ENCODE peak calls at places on chromosomes 12 and 14, in ten cellular contexts. One of them, this sample, is unnamed.

GRCh38 chr12:68224613-68225285 is 861 bp downstream of the IL26 start:
- DNase-seq in endothelial cell: no peak
- DNase-seq in cardiac fibroblast: peak
- DNase-seq in suprapubic skin: no peak
- DNase-seq in heart right ventricle: no peak
- DNase-seq in lower leg skin: no peak
- DNase-seq in osteoblast: no peak
- DNase-seq in neural progenitor cell: no peak
- DNase-seq in astrocyte of the cerebellum: peak
- DNase-seq in Peyer's patch: no peak
- DNase-seq in this sample: no peak

GRCh38 chr14:99118946-99119345 is 153.1 kb downstream of the BCL11B start:
- DNase-seq in endothelial cell: no peak
- DNase-seq in cardiac fibroblast: no peak
- DNase-seq in suprapubic skin: no peak
- DNase-seq in heart right ventricle: no peak
- DNase-seq in lower leg skin: no peak
- DNase-seq in osteoblast: no peak
- DNase-seq in neural progenitor cell: no peak
- DNase-seq in astrocyte of the cerebellum: no peak
- DNase-seq in Peyer's patch: no peak
- DNase-seq in this sample: no peak

GRCh38 chr14:37668646-37669045 is 73.2 kb downstream of the TTC6 start:
- DNase-seq in endothelial cell: no peak
- DNase-seq in cardiac fibroblast: peak
- DNase-seq in suprapubic skin: no peak
- DNase-seq in heart right ventricle: no peak
- DNase-seq in lower leg skin: no peak
- DNase-seq in osteoblast: no peak
- DNase-seq in neural progenitor cell: no peak
- DNase-seq in astrocyte of the cerebellum: no peak
- DNase-seq in Peyer's patch: no peak
- DNase-seq in this sample: no peak

GRCh38 chr12:85559127-85559526 is 277.1 kb downstream of the RASSF9 start:
- DNase-seq in endothelial cell: no peak
- DNase-seq in cardiac fibroblast: no peak
- DNase-seq in suprapubic skin: no peak
- DNase-seq in heart right ventricle: no peak
- DNase-seq in lower leg skin: no peak
- DNase-seq in osteoblast: no peak
- DNase-seq in neural progenitor cell: no peak
- DNase-seq in astrocyte of the cerebellum: no peak
- DNase-seq in Peyer's patch: no peak
- DNase-seq in this sample: no peak

GRCh38 chr14:79584679-79585078 is 626.6 kb downstream of the DIO2 start:
- DNase-seq in endothelial cell: no peak
- DNase-seq in cardiac fibroblast: peak
- DNase-seq in suprapubic skin: no peak
- DNase-seq in heart right ventricle: no peak
- DNase-seq in lower leg skin: no peak
- DNase-seq in osteoblast: no peak
- DNase-seq in neural progenitor cell: no peak
- DNase-seq in astrocyte of the cerebellum: peak
- DNase-seq in Peyer's patch: no peak
- DNase-seq in this sample: no peak

GRCh38 chr12:2110841-2111566 is 58.2 kb downstream of the CACNA1C start:
- DNase-seq in endothelial cell: no peak
- DNase-seq in cardiac fibroblast: no peak
- DNase-seq in suprapubic skin: no peak
- DNase-seq in heart right ventricle: peak
- DNase-seq in lower leg skin: no peak
- DNase-seq in osteoblast: no peak
- DNase-seq in neural progenitor cell: no peak
- DNase-seq in astrocyte of the cerebellum: no peak
- DNase-seq in Peyer's patch: peak
- DNase-seq in this sample: no peak

GRCh38 chr14:37114039-37114438 is 58.4 kb downstream of the SLC25A21 start:
- DNase-seq in endothelial cell: no peak
- DNase-seq in cardiac fibroblast: peak
- DNase-seq in suprapubic skin: no peak
- DNase-seq in heart right ventricle: no peak
- DNase-seq in lower leg skin: no peak
- DNase-seq in osteoblast: no peak
- DNase-seq in neural progenitor cell: no peak
- DNase-seq in astrocyte of the cerebellum: no peak
- DNase-seq in Peyer's patch: no peak
- DNase-seq in this sample: no peak

GRCh38 chr12:54431911-54432814 is 13.1 kb upstream of the ITGA5 start:
- DNase-seq in endothelial cell: peak
- DNase-seq in cardiac fibroblast: peak
- DNase-seq in suprapubic skin: peak
- DNase-seq in heart right ventricle: peak
- DNase-seq in lower leg skin: peak
- DNase-seq in osteoblast: peak
- DNase-seq in neural progenitor cell: peak
- DNase-seq in astrocyte of the cerebellum: no peak
- DNase-seq in Peyer's patch: no peak
- DNase-seq in this sample: no peak

GRCh38 chr12:3491938-3492867 is 1.2 kb downstream of the PRMT8 start:
- DNase-seq in endothelial cell: peak
- DNase-seq in cardiac fibroblast: peak
- DNase-seq in suprapubic skin: no peak
- DNase-seq in heart right ventricle: peak
- DNase-seq in lower leg skin: no peak
- DNase-seq in osteoblast: peak
- DNase-seq in neural progenitor cell: peak
- DNase-seq in astrocyte of the cerebellum: peak
- DNase-seq in Peyer's patch: no peak
- DNase-seq in this sample: peak

GRCh38 chr14:35336171-35337073 is 44.2 kb downstream of the PSMA6 start:
- DNase-seq in endothelial cell: peak
- DNase-seq in cardiac fibroblast: peak
- DNase-seq in suprapubic skin: peak
- DNase-seq in heart right ventricle: peak
- DNase-seq in lower leg skin: peak
- DNase-seq in osteoblast: peak
- DNase-seq in neural progenitor cell: peak
- DNase-seq in astrocyte of the cerebellum: no peak
- DNase-seq in Peyer's patch: peak
- DNase-seq in this sample: peak

GRCh38 chr14:52950898-52951729 is at the start of gene FERMT2:
- DNase-seq in endothelial cell: peak
- DNase-seq in cardiac fibroblast: peak
- DNase-seq in suprapubic skin: peak
- DNase-seq in heart right ventricle: peak
- DNase-seq in lower leg skin: peak
- DNase-seq in osteoblast: peak
- DNase-seq in neural progenitor cell: peak
- DNase-seq in astrocyte of the cerebellum: peak
- DNase-seq in Peyer's patch: peak
- DNase-seq in this sample: peak

GRCh38 chr12:94994312-94994711 is 9.2 kb downstream of the NDUFA12 start:
- DNase-seq in endothelial cell: no peak
- DNase-seq in cardiac fibroblast: peak
- DNase-seq in suprapubic skin: no peak
- DNase-seq in heart right ventricle: no peak
- DNase-seq in lower leg skin: no peak
- DNase-seq in osteoblast: peak
- DNase-seq in neural progenitor cell: no peak
- DNase-seq in astrocyte of the cerebellum: peak
- DNase-seq in Peyer's patch: no peak
- DNase-seq in this sample: no peak

GRCh38 chr12:130044991-130045621 is 117.2 kb upstream of the FZD10 start:
- DNase-seq in endothelial cell: no peak
- DNase-seq in cardiac fibroblast: no peak
- DNase-seq in suprapubic skin: no peak
- DNase-seq in heart right ventricle: no peak
- DNase-seq in lower leg skin: no peak
- DNase-seq in osteoblast: peak
- DNase-seq in neural progenitor cell: peak
- DNase-seq in astrocyte of the cerebellum: no peak
- DNase-seq in Peyer's patch: no peak
- DNase-seq in this sample: peak

GRCh38 chr12:69057742-69058141 is 124.8 kb upstream of the CPM start:
- DNase-seq in endothelial cell: no peak
- DNase-seq in cardiac fibroblast: no peak
- DNase-seq in suprapubic skin: no peak
- DNase-seq in heart right ventricle: no peak
- DNase-seq in lower leg skin: no peak
- DNase-seq in osteoblast: no peak
- DNase-seq in neural progenitor cell: no peak
- DNase-seq in astrocyte of the cerebellum: no peak
- DNase-seq in Peyer's patch: no peak
- DNase-seq in this sample: no peak

GRCh38 chr14:54699087-54699530 is 132.2 kb downstream of the SAMD4A start:
- DNase-seq in endothelial cell: no peak
- DNase-seq in cardiac fibroblast: no peak
- DNase-seq in suprapubic skin: no peak
- DNase-seq in heart right ventricle: peak
- DNase-seq in lower leg skin: no peak
- DNase-seq in osteoblast: peak
- DNase-seq in neural progenitor cell: no peak
- DNase-seq in astrocyte of the cerebellum: no peak
- DNase-seq in Peyer's patch: no peak
- DNase-seq in this sample: no peak

GRCh38 chr12:103731539-103731938 is 109.5 kb downstream of the NT5DC3 start:
- DNase-seq in endothelial cell: no peak
- DNase-seq in cardiac fibroblast: no peak
- DNase-seq in suprapubic skin: no peak
- DNase-seq in heart right ventricle: no peak
- DNase-seq in lower leg skin: no peak
- DNase-seq in osteoblast: no peak
- DNase-seq in neural progenitor cell: no peak
- DNase-seq in astrocyte of the cerebellum: no peak
- DNase-seq in Peyer's patch: no peak
- DNase-seq in this sample: no peak

GRCh38 chr14:69260979-69261605 is 1.1 kb downstream of the GALNT16 start:
- DNase-seq in endothelial cell: peak
- DNase-seq in cardiac fibroblast: no peak
- DNase-seq in suprapubic skin: peak
- DNase-seq in heart right ventricle: no peak
- DNase-seq in lower leg skin: no peak
- DNase-seq in osteoblast: peak
- DNase-seq in neural progenitor cell: peak
- DNase-seq in astrocyte of the cerebellum: no peak
- DNase-seq in Peyer's patch: peak
- DNase-seq in this sample: peak

DNA sequence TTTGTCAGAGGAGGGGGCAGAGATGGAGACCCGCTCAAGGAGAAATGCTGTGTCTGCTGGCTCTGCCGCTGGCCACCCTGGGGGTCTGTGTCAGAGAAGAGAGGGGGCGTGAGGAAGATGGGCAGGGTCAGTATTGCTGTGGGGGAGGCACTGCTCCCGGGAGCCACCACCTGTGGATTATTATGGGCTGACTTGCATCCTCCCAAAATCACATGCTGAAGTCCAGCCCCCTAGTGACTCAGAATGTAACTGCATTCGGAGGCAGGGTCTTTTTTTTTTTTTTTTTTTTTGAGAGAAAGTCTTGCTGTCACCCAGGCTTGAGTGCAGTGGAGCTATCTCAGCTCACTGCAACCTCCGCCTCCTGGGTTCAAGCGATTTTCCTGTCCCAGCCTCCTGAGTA is 12.3 kb downstream of the ABCD4 start:
- DNase-seq in endothelial cell: no peak
- DNase-seq in cardiac fibroblast: peak
- DNase-seq in suprapubic skin: no peak
- DNase-seq in heart right ventricle: no peak
- DNase-seq in lower leg skin: no peak
- DNase-seq in osteoblast: peak
- DNase-seq in neural progenitor cell: peak
- DNase-seq in astrocyte of the cerebellum: no peak
- DNase-seq in Peyer's patch: no peak
- DNase-seq in this sample: no peak
- TF ChIP-seq CTCF in endothelial cell: peak
- TF ChIP-seq CTCF in cardiac fibroblast: peak
- TF ChIP-seq CTCF in suprapubic skin: no peak
- TF ChIP-seq CTCF in heart right ventricle: peak
- TF ChIP-seq CTCF in lower leg skin: no peak
- TF ChIP-seq CTCF in osteoblast: peak
- TF ChIP-seq CTCF in neural progenitor cell: peak
- TF ChIP-seq CTCF in astrocyte of the cerebellum: peak
- TF ChIP-seq CTCF in Peyer's patch: no peak
- TF ChIP-seq CTCF in this sample: peak

GRCh38 chr12:15899282-15899870 is 11.8 kb upstream of the DERA start:
- DNase-seq in endothelial cell: no peak
- DNase-seq in cardiac fibroblast: peak
- DNase-seq in suprapubic skin: no peak
- DNase-seq in heart right ventricle: no peak
- DNase-seq in lower leg skin: no peak
- DNase-seq in osteoblast: no peak
- DNase-seq in neural progenitor cell: peak
- DNase-seq in astrocyte of the cerebellum: no peak
- DNase-seq in Peyer's patch: no peak
- DNase-seq in this sample: no peak
- TF ChIP-seq CTCF in endothelial cell: peak
- TF ChIP-seq CTCF in cardiac fibroblast: peak
- TF ChIP-seq CTCF in suprapubic skin: no peak
- TF ChIP-seq CTCF in heart right ventricle: peak
- TF ChIP-seq CTCF in lower leg skin: no peak
- TF ChIP-seq CTCF in osteoblast: peak
- TF ChIP-seq CTCF in neural progenitor cell: peak
- TF ChIP-seq CTCF in astrocyte of the cerebellum: peak
- TF ChIP-seq CTCF in Peyer's patch: peak
- TF ChIP-seq CTCF in this sample: peak

GRCh38 chr14:105485720-105486332 is 860 bp upstream of the CRIP1 start:
- DNase-seq in endothelial cell: peak
- DNase-seq in cardiac fibroblast: no peak
- DNase-seq in suprapubic skin: no peak
- DNase-seq in heart right ventricle: peak
- DNase-seq in lower leg skin: peak
- DNase-seq in osteoblast: no peak
- DNase-seq in neural progenitor cell: peak
- DNase-seq in astrocyte of the cerebellum: no peak
- DNase-seq in Peyer's patch: peak
- DNase-seq in this sample: peak
- TF ChIP-seq CTCF in endothelial cell: no peak
- TF ChIP-seq CTCF in cardiac fibroblast: no peak
- TF ChIP-seq CTCF in suprapubic skin: no peak
- TF ChIP-seq CTCF in heart right ventricle: peak
- TF ChIP-seq CTCF in lower leg skin: no peak
- TF ChIP-seq CTCF in osteoblast: no peak
- TF ChIP-seq CTCF in neural progenitor cell: peak
- TF ChIP-seq CTCF in astrocyte of the cerebellum: peak
- TF ChIP-seq CTCF in Peyer's patch: peak
- TF ChIP-seq CTCF in this sample: peak

DNA sequence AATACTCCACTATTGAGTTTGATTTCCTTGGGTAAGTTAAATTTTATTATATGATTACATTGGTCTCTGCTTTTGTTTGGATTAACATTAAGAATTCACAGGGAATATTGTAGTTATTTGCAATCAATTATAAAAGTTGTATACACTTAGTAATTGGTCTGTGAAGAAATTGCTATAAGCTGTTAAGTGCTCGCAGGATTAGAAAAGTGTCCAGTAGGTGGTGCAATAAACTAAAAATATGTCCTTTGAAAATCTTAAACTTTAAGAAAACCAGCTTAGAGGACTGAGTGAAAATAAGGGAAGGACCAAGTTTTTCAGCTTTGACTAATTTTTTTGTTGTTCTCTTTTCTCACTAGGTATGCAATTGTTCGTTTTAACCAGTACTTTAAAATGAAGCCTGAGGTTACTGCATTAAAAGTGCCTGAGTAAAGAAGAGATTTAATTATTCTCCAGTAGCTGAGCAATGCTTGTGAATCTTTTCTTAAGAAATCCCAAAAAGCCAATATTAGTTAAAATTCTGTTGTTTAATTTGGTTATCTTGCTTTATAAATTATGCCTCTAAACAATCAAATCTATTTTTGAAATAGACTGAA is 59.7 kb downstream of the ETNK1 start:
- DNase-seq in endothelial cell: no peak
- DNase-seq in cardiac fibroblast: peak
- DNase-seq in suprapubic skin: no peak
- DNase-seq in heart right ventricle: no peak
- DNase-seq in lower leg skin: no peak
- DNase-seq in osteoblast: no peak
- DNase-seq in neural progenitor cell: peak
- DNase-seq in astrocyte of the cerebellum: peak
- DNase-seq in Peyer's patch: no peak
- DNase-seq in this sample: no peak
- TF ChIP-seq CTCF in endothelial cell: peak
- TF ChIP-seq CTCF in cardiac fibroblast: peak
- TF ChIP-seq CTCF in suprapubic skin: no peak
- TF ChIP-seq CTCF in heart right ventricle: peak
- TF ChIP-seq CTCF in lower leg skin: no peak
- TF ChIP-seq CTCF in osteoblast: peak
- TF ChIP-seq CTCF in neural progenitor cell: peak
- TF ChIP-seq CTCF in astrocyte of the cerebellum: peak
- TF ChIP-seq CTCF in Peyer's patch: peak
- TF ChIP-seq CTCF in this sample: peak

This sample was measured in neural crest cell.